ENCODE peak calls at places on chromosomes 7 and 10, in four cellular contexts. I is NCI-H1105, C is iPS-NIHi11, S is AG04450. X is an unnamed sample.

GRCh38 chr7:131285558-131285957 is 42.1 kb upstream of the MKLN1 start:
- DNase-seq in I (no peak), C (no peak), S (no peak), X (no peak)

GRCh38 chr7:143891457-143891856 is 10.5 kb downstream of the TCAF1 start:
- DNase-seq in C (no peak), I (no peak), S (no peak), X (no peak)

GRCh38 chr7:47285860-47286491 is 295.9 kb downstream of the TNS3 start:
- DNase-seq in I (no peak), S (no peak), C (no peak), X (no peak)

GRCh38 chr7:68783671-68784070 is 814.6 kb upstream of the AUTS2 start:
- DNase-seq in I (no peak), S (no peak), C (no peak), X (no peak)

GRCh38 chr10:69574571-69574978 is 1.4 kb upstream of the NEUROG3 start:
- DNase-seq in C (no peak), S (no peak), I (no peak), X (no peak)

GRCh38 chr10:63173468-63174227 is 40.5 kb downstream of the NRBF2 start:
- DNase-seq in I (no peak), S (no peak), C (no peak), X (no peak)

GRCh38 chr7:149885191-149886017 is 11.6 kb downstream of the ATP6V0E2 start:
- DNase-seq in I (no peak), C (peak), S (no peak), X (peak)

GRCh38 chr10:81876253-81876731 is 1.3 kb downstream of the NRG3 start:
- DNase-seq in I (no peak), C (peak), S (no peak), X (no peak)

GRCh38 chr7:100372256-100372655 is 1.0 kb upstream of the PILRA start:
- DNase-seq in S (peak), I (no peak), C (no peak), X (no peak)

GRCh38 chr7:133575726-133576125 is 322.8 kb downstream of the EXOC4 start:
- DNase-seq in C (no peak), I (no peak), S (no peak), X (no peak)

GRCh38 chr10:110613341-110613995 is 30.7 kb upstream of the RBM20 start:
- DNase-seq in I (no peak), C (no peak), S (no peak), X (no peak)